ENCODE peak calls at places on chromosomes 7 and 10, in four cellular contexts. One of them, this sample, is unnamed. For H4K20me1, the result is how much of the 10 kb centered on the place peaks cover.

GRCh38 chr7:110399421-110399820 is 691.5 kb upstream of the LRRN3 start:
- DNase-seq in GM12878: no peak
- DNase-seq in IMR-90: peak
- DNase-seq in K562: no peak
- DNase-seq in this sample: no peak

GRCh38 chr7:96479015-96479645 is 157.2 kb upstream of the SLC25A13 start:
- DNase-seq in IMR-90: no peak
- DNase-seq in GM12878: no peak
- DNase-seq in K562: no peak
- DNase-seq in this sample: peak

GRCh38 chr7:1856161-1856965 is 186.3 kb downstream of the ELFN1 start:
- DNase-seq in IMR-90: no peak
- DNase-seq in GM12878: no peak
- DNase-seq in K562: peak
- DNase-seq in this sample: no peak

GRCh38 chr10:27601937-27602538 is 97.9 kb downstream of the RAB18 start:
- DNase-seq in K562: no peak
- DNase-seq in IMR-90: no peak
- DNase-seq in GM12878: no peak
- DNase-seq in this sample: no peak

GRCh38 chr7:27148776-27149641 is 1.4 kb upstream of the HOXA6 start:
- DNase-seq in IMR-90: no peak
- DNase-seq in GM12878: no peak
- DNase-seq in K562: no peak
- DNase-seq in this sample: peak

GRCh38 chr7:73340514-73340913 is 12.6 kb downstream of the FKBP6 start:
- DNase-seq in K562: no peak
- DNase-seq in IMR-90: no peak
- DNase-seq in GM12878: no peak
- DNase-seq in this sample: no peak

GRCh38 chr7:534075-534474 is 14.4 kb upstream of the PDGFA start:
- DNase-seq in K562: no peak
- DNase-seq in GM12878: no peak
- DNase-seq in IMR-90: no peak
- DNase-seq in this sample: no peak

GRCh38 chr7:25260862-25261454 is 32.7 kb upstream of the NPVF start:
- DNase-seq in GM12878: no peak
- DNase-seq in K562: no peak
- DNase-seq in IMR-90: peak
- DNase-seq in this sample: no peak

GRCh38 chr10:102646610-102647432 is 2.5 kb downstream of the TRIM8 start:
- DNase-seq in GM12878: no peak
- DNase-seq in IMR-90: peak
- DNase-seq in K562: no peak
- DNase-seq in this sample: no peak

GRCh38 chr10:49518982-49519578 is 19.8 kb downstream of the ERCC6 start:
- DNase-seq in IMR-90: peak
- DNase-seq in GM12878: no peak
- DNase-seq in K562: peak
- DNase-seq in this sample: peak

GRCh38 chr10:96984512-96985225 is 152.6 kb downstream of the LCOR start:
- DNase-seq in K562: no peak
- DNase-seq in GM12878: no peak
- DNase-seq in IMR-90: no peak
- DNase-seq in this sample: no peak

GRCh38 chr10:118259288-118259906 is 82.7 kb downstream of the FAM204A start:
- DNase-seq in GM12878: no peak
- DNase-seq in IMR-90: peak
- DNase-seq in K562: peak
- DNase-seq in this sample: no peak

GRCh38 chr7:17532861-17533404 is 234.5 kb downstream of the AHR start:
- DNase-seq in K562: no peak
- DNase-seq in IMR-90: peak
- DNase-seq in GM12878: no peak
- DNase-seq in this sample: no peak

GRCh38 chr10:59283456-59284082 is 78.8 kb downstream of the FAM13C start:
- DNase-seq in K562: no peak
- DNase-seq in GM12878: no peak
- DNase-seq in IMR-90: peak
- DNase-seq in this sample: no peak

GRCh38 chr10:58267713-58268453 is at the start of gene IPMK:
- DNase-seq in K562: peak
- DNase-seq in GM12878: peak
- DNase-seq in IMR-90: peak
- DNase-seq in this sample: peak

GRCh38 chr7:94618134-94618533 is 37.8 kb downstream of the SGCE start:
- DNase-seq in IMR-90: no peak
- DNase-seq in K562: no peak
- DNase-seq in GM12878: no peak
- DNase-seq in this sample: no peak

GRCh38 chr10:1110674-1111119 is 54.5 kb downstream of the WDR37 start:
- DNase-seq in GM12878: no peak
- DNase-seq in K562: no peak
- DNase-seq in IMR-90: no peak
- DNase-seq in this sample: no peak

GRCh38 chr10:1107679-1108078 is 51.5 kb downstream of the WDR37 start:
- DNase-seq in IMR-90: no peak
- DNase-seq in GM12878: no peak
- DNase-seq in K562: no peak
- DNase-seq in this sample: no peak

GRCh38 chr10:1114355-1115261 is 58.4 kb downstream of the WDR37 start:
- DNase-seq in GM12878: no peak
- DNase-seq in K562: no peak
- DNase-seq in IMR-90: no peak
- DNase-seq in this sample: no peak

GRCh38 chr10:1107004-1107403 is 50.8 kb downstream of the WDR37 start:
- DNase-seq in K562: no peak
- DNase-seq in GM12878: no peak
- DNase-seq in IMR-90: no peak
- DNase-seq in this sample: no peak

DNA sequence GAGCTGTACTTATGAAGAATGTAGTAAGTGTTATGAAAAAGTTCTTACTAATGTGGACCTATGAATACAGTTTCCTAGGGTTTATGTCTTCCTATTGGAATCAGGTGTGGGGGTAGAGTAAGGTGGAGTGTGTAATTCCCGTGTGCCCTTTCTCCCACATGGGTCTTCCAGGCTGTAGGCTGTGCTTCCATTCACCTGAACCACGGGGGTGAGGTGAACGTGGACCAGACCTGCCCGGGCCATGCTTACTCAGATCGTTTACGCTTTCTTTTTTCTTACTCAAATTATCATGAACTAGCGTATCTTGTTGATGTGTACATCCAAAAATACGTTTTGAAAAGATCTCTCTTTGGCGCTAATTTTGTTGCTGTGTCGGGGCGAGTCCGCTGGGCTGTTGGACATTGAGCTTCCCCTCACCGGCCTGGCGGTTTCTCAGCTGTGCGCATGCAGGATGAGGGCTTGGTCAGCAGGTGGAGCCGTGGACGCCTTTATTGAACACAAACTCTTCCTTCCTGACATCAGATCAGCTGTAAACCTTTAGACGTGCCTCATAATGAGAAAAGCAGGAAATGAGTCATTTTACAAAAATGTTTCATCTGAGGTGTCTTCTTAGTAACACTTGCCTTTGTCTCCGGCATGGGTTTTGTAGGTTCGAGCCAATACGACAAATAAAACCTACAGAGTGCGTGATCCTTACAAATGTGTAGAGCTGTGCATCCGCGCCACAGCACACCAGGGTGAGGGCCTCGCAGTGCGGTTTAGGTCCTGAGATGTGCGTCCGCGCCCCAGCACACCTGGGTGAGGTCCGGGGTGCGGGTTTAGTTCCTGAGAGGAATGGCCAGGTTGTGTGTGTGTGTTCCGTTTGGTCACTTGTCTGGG is 53.8 kb downstream of the WDR37 start:
- DNase-seq in K562: peak
- DNase-seq in IMR-90: peak
- DNase-seq in GM12878: peak
- DNase-seq in this sample: peak
- H4K20me1 ChIP-seq in K562: under half
- H4K20me1 ChIP-seq in IMR-90: under half
- H4K20me1 ChIP-seq in GM12878: under half
- H4K20me1 ChIP-seq in this sample: under half

GRCh38 chr10:71773221-71773971 is at the start of gene VSIR:
- DNase-seq in GM12878: peak
- DNase-seq in K562: peak
- DNase-seq in IMR-90: peak
- DNase-seq in this sample: peak
- TF ChIP-seq FOS in GM12878: no peak
- TF ChIP-seq FOS in K562: no peak
- TF ChIP-seq FOS in IMR-90: no peak
- TF ChIP-seq FOS in this sample: no peak

GRCh38 chr7:22296916-22297315 is 60.0 kb downstream of the RAPGEF5 start:
- DNase-seq in K562: no peak
- DNase-seq in GM12878: no peak
- DNase-seq in IMR-90: no peak
- DNase-seq in this sample: peak
- TF ChIP-seq CTCF in K562: peak
- TF ChIP-seq CTCF in GM12878: peak
- TF ChIP-seq CTCF in IMR-90: peak
- TF ChIP-seq CTCF in this sample: peak

GRCh38 chr7:127675716-127676115 is 23.7 kb downstream of the SND1 start:
- DNase-seq in IMR-90: no peak
- DNase-seq in K562: no peak
- DNase-seq in GM12878: no peak
- DNase-seq in this sample: no peak

GRCh38 chr7:127678330-127678729 is 26.3 kb downstream of the SND1 start:
- DNase-seq in GM12878: no peak
- DNase-seq in IMR-90: no peak
- DNase-seq in K562: no peak
- DNase-seq in this sample: no peak

GRCh38 chr7:127678947-127679346 is 27.0 kb downstream of the SND1 start:
- DNase-seq in K562: no peak
- DNase-seq in IMR-90: peak
- DNase-seq in GM12878: peak
- DNase-seq in this sample: no peak

GRCh38 chr7:127674361-127674760 is 22.4 kb downstream of the SND1 start:
- DNase-seq in K562: no peak
- DNase-seq in GM12878: no peak
- DNase-seq in IMR-90: peak
- DNase-seq in this sample: no peak

DNA sequence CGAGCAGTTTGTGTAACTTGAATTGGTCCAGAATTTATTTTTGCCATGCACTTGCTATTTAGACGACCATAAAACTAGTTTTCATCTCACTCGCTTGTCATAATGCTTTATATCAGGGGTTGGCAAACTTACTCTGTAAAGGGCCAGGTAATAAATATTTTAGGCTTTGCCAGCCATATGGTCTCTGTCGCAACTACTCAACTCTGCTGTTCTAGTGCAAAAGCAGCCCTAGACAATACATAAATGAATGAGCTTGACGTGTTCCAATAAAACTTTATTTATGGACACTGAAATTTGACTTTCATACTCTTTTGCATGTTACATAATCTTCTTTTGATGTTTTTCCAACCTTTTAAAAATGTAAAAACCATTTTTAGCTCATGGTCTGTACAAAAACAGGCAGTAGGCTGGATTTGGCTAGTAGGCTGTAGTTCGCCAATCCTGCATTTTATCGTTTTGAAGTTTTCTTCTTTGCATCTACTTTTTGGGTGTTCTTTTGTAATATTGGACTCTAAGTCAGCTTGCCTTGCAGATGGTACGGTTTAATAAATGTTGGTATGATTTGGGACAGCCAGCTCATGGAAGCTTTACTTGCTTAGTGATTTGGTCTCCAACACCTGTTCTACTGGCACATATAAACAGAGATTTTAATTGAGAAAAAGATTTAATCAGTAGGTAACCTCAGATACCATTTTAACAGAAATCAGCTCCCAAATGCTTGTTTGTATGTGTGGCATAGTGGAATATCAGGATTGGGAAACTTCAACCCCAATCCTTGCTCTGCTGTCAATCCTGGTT is 25.6 kb downstream of the SND1 start:
- DNase-seq in K562: no peak
- DNase-seq in GM12878: no peak
- DNase-seq in IMR-90: no peak
- DNase-seq in this sample: no peak
- H4K20me1 ChIP-seq in K562: under half
- H4K20me1 ChIP-seq in GM12878: under half
- H4K20me1 ChIP-seq in IMR-90: under half
- H4K20me1 ChIP-seq in this sample: under half

GRCh38 chr10:121450247-121450646 is 148.0 kb downstream of the FGFR2 start:
- DNase-seq in GM12878: no peak
- DNase-seq in K562: no peak
- DNase-seq in IMR-90: no peak
- DNase-seq in this sample: no peak
- TF ChIP-seq FOS in GM12878: no peak
- TF ChIP-seq FOS in K562: no peak
- TF ChIP-seq FOS in IMR-90: no peak
- TF ChIP-seq FOS in this sample: no peak

GRCh38 chr10:12348870-12349627 is at the start of gene CAMK1D:
- DNase-seq in IMR-90: peak
- DNase-seq in K562: peak
- DNase-seq in GM12878: no peak
- DNase-seq in this sample: peak
- TF ChIP-seq CTCF in IMR-90: peak
- TF ChIP-seq CTCF in K562: peak
- TF ChIP-seq CTCF in GM12878: peak
- TF ChIP-seq CTCF in this sample: no peak